ENCODE peak calls at places on chromosomes 3 and 15, in six cellular contexts. One of them, this sample, is unnamed.

GRCh38 chr3:169641167-169641566 is 22.3 kb downstream of the MECOM start:
- DNase-seq in T-helper 1 cell: no peak
- DNase-seq in stimulated activated CD4-positive, alpha-beta T cell treated with anti-CD3 and anti-CD28 coated beads, Interleukin-4, amount 100 ng/mL, for 48 hours: no peak
- DNase-seq in brain microvascular endothelial cell: no peak
- DNase-seq in H4: no peak
- DNase-seq in activated CD4-positive, alpha-beta T cell treated with anti-CD3 and anti-CD28 coated beads, Interleukin-2, amount 50 U/mL, for 4 hours: no peak
- DNase-seq in this sample: no peak

GRCh38 chr15:90603893-90604292 is 74.2 kb downstream of the CRTC3 start:
- DNase-seq in H4: no peak
- DNase-seq in T-helper 1 cell: peak; percentile 52
- DNase-seq in activated CD4-positive, alpha-beta T cell treated with anti-CD3 and anti-CD28 coated beads, Interleukin-2, amount 50 U/mL, for 4 hours: peak; percentile 53
- DNase-seq in brain microvascular endothelial cell: peak; percentile 18
- DNase-seq in stimulated activated CD4-positive, alpha-beta T cell treated with anti-CD3 and anti-CD28 coated beads, Interleukin-4, amount 100 ng/mL, for 48 hours: peak; percentile 38
- DNase-seq in this sample: no peak

GRCh38 chr15:64149424-64150235 is 1.9 kb upstream of the SNX22 start:
- DNase-seq in stimulated activated CD4-positive, alpha-beta T cell treated with anti-CD3 and anti-CD28 coated beads, Interleukin-4, amount 100 ng/mL, for 48 hours: no peak
- DNase-seq in brain microvascular endothelial cell: no peak
- DNase-seq in H4: no peak
- DNase-seq in activated CD4-positive, alpha-beta T cell treated with anti-CD3 and anti-CD28 coated beads, Interleukin-2, amount 50 U/mL, for 4 hours: no peak
- DNase-seq in T-helper 1 cell: peak; percentile 45
- DNase-seq in this sample: no peak

GRCh38 chr3:194512895-194513601 is 26.2 kb upstream of the ATP13A3 start:
- DNase-seq in stimulated activated CD4-positive, alpha-beta T cell treated with anti-CD3 and anti-CD28 coated beads, Interleukin-4, amount 100 ng/mL, for 48 hours: no peak
- DNase-seq in activated CD4-positive, alpha-beta T cell treated with anti-CD3 and anti-CD28 coated beads, Interleukin-2, amount 50 U/mL, for 4 hours: no peak
- DNase-seq in T-helper 1 cell: no peak
- DNase-seq in brain microvascular endothelial cell: no peak
- DNase-seq in H4: no peak
- DNase-seq in this sample: no peak

GRCh38 chr3:189621948-189622603 is 9.1 kb upstream of the TP63 start:
- DNase-seq in T-helper 1 cell: peak; percentile 9
- DNase-seq in H4: no peak
- DNase-seq in activated CD4-positive, alpha-beta T cell treated with anti-CD3 and anti-CD28 coated beads, Interleukin-2, amount 50 U/mL, for 4 hours: no peak
- DNase-seq in stimulated activated CD4-positive, alpha-beta T cell treated with anti-CD3 and anti-CD28 coated beads, Interleukin-4, amount 100 ng/mL, for 48 hours: no peak
- DNase-seq in brain microvascular endothelial cell: no peak
- DNase-seq in this sample: no peak

GRCh38 chr3:124299831-124300230 is 307.9 kb upstream of the ROPN1 start:
- DNase-seq in activated CD4-positive, alpha-beta T cell treated with anti-CD3 and anti-CD28 coated beads, Interleukin-2, amount 50 U/mL, for 4 hours: no peak
- DNase-seq in stimulated activated CD4-positive, alpha-beta T cell treated with anti-CD3 and anti-CD28 coated beads, Interleukin-4, amount 100 ng/mL, for 48 hours: no peak
- DNase-seq in T-helper 1 cell: no peak
- DNase-seq in brain microvascular endothelial cell: no peak
- DNase-seq in H4: no peak
- DNase-seq in this sample: no peak

GRCh38 chr3:185063431-185063830 is 89.4 kb downstream of the C3orf70 start:
- DNase-seq in stimulated activated CD4-positive, alpha-beta T cell treated with anti-CD3 and anti-CD28 coated beads, Interleukin-4, amount 100 ng/mL, for 48 hours: no peak
- DNase-seq in brain microvascular endothelial cell: no peak
- DNase-seq in activated CD4-positive, alpha-beta T cell treated with anti-CD3 and anti-CD28 coated beads, Interleukin-2, amount 50 U/mL, for 4 hours: no peak
- DNase-seq in H4: no peak
- DNase-seq in T-helper 1 cell: no peak
- DNase-seq in this sample: no peak

GRCh38 chr3:8095724-8096123 is 405.9 kb upstream of the LMCD1 start:
- DNase-seq in stimulated activated CD4-positive, alpha-beta T cell treated with anti-CD3 and anti-CD28 coated beads, Interleukin-4, amount 100 ng/mL, for 48 hours: no peak
- DNase-seq in T-helper 1 cell: no peak
- DNase-seq in H4: no peak
- DNase-seq in activated CD4-positive, alpha-beta T cell treated with anti-CD3 and anti-CD28 coated beads, Interleukin-2, amount 50 U/mL, for 4 hours: no peak
- DNase-seq in brain microvascular endothelial cell: no peak
- DNase-seq in this sample: no peak

GRCh38 chr15:72907733-72908132 is 124.2 kb upstream of the ADPGK start:
- DNase-seq in activated CD4-positive, alpha-beta T cell treated with anti-CD3 and anti-CD28 coated beads, Interleukin-2, amount 50 U/mL, for 4 hours: no peak
- DNase-seq in brain microvascular endothelial cell: no peak
- DNase-seq in T-helper 1 cell: no peak
- DNase-seq in H4: no peak
- DNase-seq in stimulated activated CD4-positive, alpha-beta T cell treated with anti-CD3 and anti-CD28 coated beads, Interleukin-4, amount 100 ng/mL, for 48 hours: no peak
- DNase-seq in this sample: no peak

GRCh38 chr3:122281891-122282290 is 43.2 kb upstream of the CSTA start:
- DNase-seq in stimulated activated CD4-positive, alpha-beta T cell treated with anti-CD3 and anti-CD28 coated beads, Interleukin-4, amount 100 ng/mL, for 48 hours: no peak
- DNase-seq in activated CD4-positive, alpha-beta T cell treated with anti-CD3 and anti-CD28 coated beads, Interleukin-2, amount 50 U/mL, for 4 hours: no peak
- DNase-seq in T-helper 1 cell: no peak
- DNase-seq in brain microvascular endothelial cell: no peak
- DNase-seq in H4: no peak
- DNase-seq in this sample: no peak

GRCh38 chr15:72230197-72231065 is 559 bp downstream of the PKM start:
- DNase-seq in activated CD4-positive, alpha-beta T cell treated with anti-CD3 and anti-CD28 coated beads, Interleukin-2, amount 50 U/mL, for 4 hours: peak; percentile 81
- DNase-seq in brain microvascular endothelial cell: peak; percentile 85
- DNase-seq in stimulated activated CD4-positive, alpha-beta T cell treated with anti-CD3 and anti-CD28 coated beads, Interleukin-4, amount 100 ng/mL, for 48 hours: peak; percentile 84
- DNase-seq in T-helper 1 cell: peak; percentile 82
- DNase-seq in H4: peak; percentile 88
- DNase-seq in this sample: peak; percentile 36

GRCh38 chr3:179148446-179149238 is 485 bp downstream of the PIK3CA start:
- DNase-seq in brain microvascular endothelial cell: peak; percentile 17
- DNase-seq in H4: peak; percentile 19
- DNase-seq in activated CD4-positive, alpha-beta T cell treated with anti-CD3 and anti-CD28 coated beads, Interleukin-2, amount 50 U/mL, for 4 hours: peak; percentile 69
- DNase-seq in stimulated activated CD4-positive, alpha-beta T cell treated with anti-CD3 and anti-CD28 coated beads, Interleukin-4, amount 100 ng/mL, for 48 hours: peak; percentile 32
- DNase-seq in T-helper 1 cell: peak; percentile 49
- DNase-seq in this sample: no peak

GRCh38 chr3:11820540-11821041 is 26.1 kb downstream of the TAMM41 start:
- DNase-seq in brain microvascular endothelial cell: peak; percentile 12
- DNase-seq in H4: no peak
- DNase-seq in T-helper 1 cell: peak; percentile 71
- DNase-seq in activated CD4-positive, alpha-beta T cell treated with anti-CD3 and anti-CD28 coated beads, Interleukin-2, amount 50 U/mL, for 4 hours: no peak
- DNase-seq in stimulated activated CD4-positive, alpha-beta T cell treated with anti-CD3 and anti-CD28 coated beads, Interleukin-4, amount 100 ng/mL, for 48 hours: no peak
- DNase-seq in this sample: no peak

GRCh38 chr3:183033746-183034145 is 53.4 kb upstream of the DCUN1D1 start:
- DNase-seq in T-helper 1 cell: no peak
- DNase-seq in H4: no peak
- DNase-seq in activated CD4-positive, alpha-beta T cell treated with anti-CD3 and anti-CD28 coated beads, Interleukin-2, amount 50 U/mL, for 4 hours: no peak
- DNase-seq in stimulated activated CD4-positive, alpha-beta T cell treated with anti-CD3 and anti-CD28 coated beads, Interleukin-4, amount 100 ng/mL, for 48 hours: no peak
- DNase-seq in brain microvascular endothelial cell: no peak
- DNase-seq in this sample: no peak

GRCh38 chr15:87919064-87919463 is 337.5 kb downstream of the NTRK3 start:
- DNase-seq in stimulated activated CD4-positive, alpha-beta T cell treated with anti-CD3 and anti-CD28 coated beads, Interleukin-4, amount 100 ng/mL, for 48 hours: no peak
- DNase-seq in T-helper 1 cell: no peak
- DNase-seq in H4: no peak
- DNase-seq in activated CD4-positive, alpha-beta T cell treated with anti-CD3 and anti-CD28 coated beads, Interleukin-2, amount 50 U/mL, for 4 hours: no peak
- DNase-seq in brain microvascular endothelial cell: no peak
- DNase-seq in this sample: no peak

GRCh38 chr15:61367953-61368352 is 138.9 kb upstream of the RORA start:
- DNase-seq in activated CD4-positive, alpha-beta T cell treated with anti-CD3 and anti-CD28 coated beads, Interleukin-2, amount 50 U/mL, for 4 hours: no peak
- DNase-seq in brain microvascular endothelial cell: no peak
- DNase-seq in H4: no peak
- DNase-seq in T-helper 1 cell: no peak
- DNase-seq in stimulated activated CD4-positive, alpha-beta T cell treated with anti-CD3 and anti-CD28 coated beads, Interleukin-4, amount 100 ng/mL, for 48 hours: no peak
- DNase-seq in this sample: no peak

GRCh38 chr15:59349715-59350420 is 22.8 kb downstream of the MYO1E start:
- DNase-seq in activated CD4-positive, alpha-beta T cell treated with anti-CD3 and anti-CD28 coated beads, Interleukin-2, amount 50 U/mL, for 4 hours: no peak
- DNase-seq in T-helper 1 cell: peak; percentile 52
- DNase-seq in H4: peak; percentile 84
- DNase-seq in stimulated activated CD4-positive, alpha-beta T cell treated with anti-CD3 and anti-CD28 coated beads, Interleukin-4, amount 100 ng/mL, for 48 hours: no peak
- DNase-seq in brain microvascular endothelial cell: peak; percentile 91
- DNase-seq in this sample: no peak

GRCh38 chr15:56208641-56209155 is 35.0 kb downstream of the RFX7 start:
- DNase-seq in activated CD4-positive, alpha-beta T cell treated with anti-CD3 and anti-CD28 coated beads, Interleukin-2, amount 50 U/mL, for 4 hours: no peak
- DNase-seq in brain microvascular endothelial cell: no peak
- DNase-seq in T-helper 1 cell: no peak
- DNase-seq in H4: no peak
- DNase-seq in stimulated activated CD4-positive, alpha-beta T cell treated with anti-CD3 and anti-CD28 coated beads, Interleukin-4, amount 100 ng/mL, for 48 hours: no peak
- DNase-seq in this sample: no peak

GRCh38 chr3:46695177-46695961 is 1.9 kb upstream of the ALS2CL start:
- DNase-seq in brain microvascular endothelial cell: no peak
- DNase-seq in stimulated activated CD4-positive, alpha-beta T cell treated with anti-CD3 and anti-CD28 coated beads, Interleukin-4, amount 100 ng/mL, for 48 hours: peak; percentile 46
- DNase-seq in H4: no peak
- DNase-seq in T-helper 1 cell: peak; percentile 68
- DNase-seq in activated CD4-positive, alpha-beta T cell treated with anti-CD3 and anti-CD28 coated beads, Interleukin-2, amount 50 U/mL, for 4 hours: peak; percentile 41
- DNase-seq in this sample: no peak

GRCh38 chr15:74785716-74786032 is 3.8 kb downstream of the CSK start:
- DNase-seq in stimulated activated CD4-positive, alpha-beta T cell treated with anti-CD3 and anti-CD28 coated beads, Interleukin-4, amount 100 ng/mL, for 48 hours: no peak
- DNase-seq in brain microvascular endothelial cell: no peak
- DNase-seq in activated CD4-positive, alpha-beta T cell treated with anti-CD3 and anti-CD28 coated beads, Interleukin-2, amount 50 U/mL, for 4 hours: no peak
- DNase-seq in T-helper 1 cell: peak; percentile 81
- DNase-seq in H4: no peak
- DNase-seq in this sample: no peak

GRCh38 chr15:59087731-59088130 is 17.2 kb upstream of the CCNB2 start:
- DNase-seq in H4: no peak
- DNase-seq in brain microvascular endothelial cell: no peak
- DNase-seq in activated CD4-positive, alpha-beta T cell treated with anti-CD3 and anti-CD28 coated beads, Interleukin-2, amount 50 U/mL, for 4 hours: no peak
- DNase-seq in T-helper 1 cell: no peak
- DNase-seq in stimulated activated CD4-positive, alpha-beta T cell treated with anti-CD3 and anti-CD28 coated beads, Interleukin-4, amount 100 ng/mL, for 48 hours: no peak
- DNase-seq in this sample: no peak

GRCh38 chr15:39479916-39480315 is 101.0 kb upstream of the THBS1 start:
- DNase-seq in stimulated activated CD4-positive, alpha-beta T cell treated with anti-CD3 and anti-CD28 coated beads, Interleukin-4, amount 100 ng/mL, for 48 hours: no peak
- DNase-seq in activated CD4-positive, alpha-beta T cell treated with anti-CD3 and anti-CD28 coated beads, Interleukin-2, amount 50 U/mL, for 4 hours: no peak
- DNase-seq in T-helper 1 cell: no peak
- DNase-seq in H4: no peak
- DNase-seq in brain microvascular endothelial cell: peak; percentile 37
- DNase-seq in this sample: no peak

GRCh38 chr15:96353931-96354730 is 23.6 kb downstream of the NR2F2 start:
- DNase-seq in brain microvascular endothelial cell: peak; percentile 62
- DNase-seq in stimulated activated CD4-positive, alpha-beta T cell treated with anti-CD3 and anti-CD28 coated beads, Interleukin-4, amount 100 ng/mL, for 48 hours: no peak
- DNase-seq in activated CD4-positive, alpha-beta T cell treated with anti-CD3 and anti-CD28 coated beads, Interleukin-2, amount 50 U/mL, for 4 hours: no peak
- DNase-seq in H4: no peak
- DNase-seq in T-helper 1 cell: no peak
- DNase-seq in this sample: no peak

GRCh38 chr3:14566812-14567211 is 26.7 kb upstream of the GRIP2 start:
- DNase-seq in T-helper 1 cell: no peak
- DNase-seq in stimulated activated CD4-positive, alpha-beta T cell treated with anti-CD3 and anti-CD28 coated beads, Interleukin-4, amount 100 ng/mL, for 48 hours: no peak
- DNase-seq in brain microvascular endothelial cell: no peak
- DNase-seq in H4: no peak
- DNase-seq in activated CD4-positive, alpha-beta T cell treated with anti-CD3 and anti-CD28 coated beads, Interleukin-2, amount 50 U/mL, for 4 hours: no peak
- DNase-seq in this sample: no peak

GRCh38 chr15:99749386-99749785 is 16.1 kb upstream of the LYSMD4 start:
- DNase-seq in H4: no peak
- DNase-seq in brain microvascular endothelial cell: no peak
- DNase-seq in activated CD4-positive, alpha-beta T cell treated with anti-CD3 and anti-CD28 coated beads, Interleukin-2, amount 50 U/mL, for 4 hours: no peak
- DNase-seq in T-helper 1 cell: no peak
- DNase-seq in stimulated activated CD4-positive, alpha-beta T cell treated with anti-CD3 and anti-CD28 coated beads, Interleukin-4, amount 100 ng/mL, for 48 hours: no peak
- DNase-seq in this sample: no peak

GRCh38 chr3:163058190-163058854 is 1561.7 kb downstream of the OTOL1 start:
- DNase-seq in stimulated activated CD4-positive, alpha-beta T cell treated with anti-CD3 and anti-CD28 coated beads, Interleukin-4, amount 100 ng/mL, for 48 hours: no peak
- DNase-seq in T-helper 1 cell: no peak
- DNase-seq in activated CD4-positive, alpha-beta T cell treated with anti-CD3 and anti-CD28 coated beads, Interleukin-2, amount 50 U/mL, for 4 hours: no peak
- DNase-seq in H4: no peak
- DNase-seq in brain microvascular endothelial cell: no peak
- DNase-seq in this sample: no peak

GRCh38 chr3:65761431-65761830 is 277.3 kb downstream of the MAGI1 start:
- DNase-seq in H4: no peak
- DNase-seq in stimulated activated CD4-positive, alpha-beta T cell treated with anti-CD3 and anti-CD28 coated beads, Interleukin-4, amount 100 ng/mL, for 48 hours: no peak
- DNase-seq in activated CD4-positive, alpha-beta T cell treated with anti-CD3 and anti-CD28 coated beads, Interleukin-2, amount 50 U/mL, for 4 hours: no peak
- DNase-seq in brain microvascular endothelial cell: no peak
- DNase-seq in T-helper 1 cell: no peak
- DNase-seq in this sample: no peak

GRCh38 chr3:52572221-52572620 is 35.8 kb downstream of the UQCC5 start:
- DNase-seq in brain microvascular endothelial cell: no peak
- DNase-seq in stimulated activated CD4-positive, alpha-beta T cell treated with anti-CD3 and anti-CD28 coated beads, Interleukin-4, amount 100 ng/mL, for 48 hours: no peak
- DNase-seq in activated CD4-positive, alpha-beta T cell treated with anti-CD3 and anti-CD28 coated beads, Interleukin-2, amount 50 U/mL, for 4 hours: no peak
- DNase-seq in H4: no peak
- DNase-seq in T-helper 1 cell: no peak
- DNase-seq in this sample: no peak

GRCh38 chr3:127068111-127068810 is 85.3 kb downstream of the PLXNA1 start:
- DNase-seq in T-helper 1 cell: no peak
- DNase-seq in H4: no peak
- DNase-seq in activated CD4-positive, alpha-beta T cell treated with anti-CD3 and anti-CD28 coated beads, Interleukin-2, amount 50 U/mL, for 4 hours: no peak
- DNase-seq in brain microvascular endothelial cell: no peak
- DNase-seq in stimulated activated CD4-positive, alpha-beta T cell treated with anti-CD3 and anti-CD28 coated beads, Interleukin-4, amount 100 ng/mL, for 48 hours: no peak
- DNase-seq in this sample: no peak

GRCh38 chr15:43966646-43967045 is 139.8 kb downstream of the WDR76 start:
- DNase-seq in H4: no peak
- DNase-seq in stimulated activated CD4-positive, alpha-beta T cell treated with anti-CD3 and anti-CD28 coated beads, Interleukin-4, amount 100 ng/mL, for 48 hours: no peak
- DNase-seq in activated CD4-positive, alpha-beta T cell treated with anti-CD3 and anti-CD28 coated beads, Interleukin-2, amount 50 U/mL, for 4 hours: no peak
- DNase-seq in brain microvascular endothelial cell: no peak
- DNase-seq in T-helper 1 cell: no peak
- DNase-seq in this sample: no peak

GRCh38 chr15:72737723-72738122 is 45.8 kb downstream of the ADPGK start:
- DNase-seq in H4: no peak
- DNase-seq in stimulated activated CD4-positive, alpha-beta T cell treated with anti-CD3 and anti-CD28 coated beads, Interleukin-4, amount 100 ng/mL, for 48 hours: no peak
- DNase-seq in activated CD4-positive, alpha-beta T cell treated with anti-CD3 and anti-CD28 coated beads, Interleukin-2, amount 50 U/mL, for 4 hours: no peak
- DNase-seq in brain microvascular endothelial cell: no peak
- DNase-seq in T-helper 1 cell: no peak
- DNase-seq in this sample: no peak

GRCh38 chr3:127542441-127542952 is 48.0 kb downstream of the TPRA1 start:
- DNase-seq in brain microvascular endothelial cell: no peak
- DNase-seq in activated CD4-positive, alpha-beta T cell treated with anti-CD3 and anti-CD28 coated beads, Interleukin-2, amount 50 U/mL, for 4 hours: no peak
- DNase-seq in T-helper 1 cell: no peak
- DNase-seq in H4: no peak
- DNase-seq in stimulated activated CD4-positive, alpha-beta T cell treated with anti-CD3 and anti-CD28 coated beads, Interleukin-4, amount 100 ng/mL, for 48 hours: no peak
- DNase-seq in this sample: peak; percentile 27

GRCh38 chr15:29821416-29822099 is 710 bp downstream of the TJP1 start:
- DNase-seq in H4: peak; percentile 75
- DNase-seq in brain microvascular endothelial cell: peak; percentile 88
- DNase-seq in T-helper 1 cell: peak; percentile 46
- DNase-seq in activated CD4-positive, alpha-beta T cell treated with anti-CD3 and anti-CD28 coated beads, Interleukin-2, amount 50 U/mL, for 4 hours: no peak
- DNase-seq in stimulated activated CD4-positive, alpha-beta T cell treated with anti-CD3 and anti-CD28 coated beads, Interleukin-4, amount 100 ng/mL, for 48 hours: peak; percentile 16
- DNase-seq in this sample: no peak

GRCh38 chr15:73233623-73234022 is 135.1 kb downstream of the HCN4 start:
- DNase-seq in stimulated activated CD4-positive, alpha-beta T cell treated with anti-CD3 and anti-CD28 coated beads, Interleukin-4, amount 100 ng/mL, for 48 hours: no peak
- DNase-seq in H4: no peak
- DNase-seq in activated CD4-positive, alpha-beta T cell treated with anti-CD3 and anti-CD28 coated beads, Interleukin-2, amount 50 U/mL, for 4 hours: no peak
- DNase-seq in brain microvascular endothelial cell: no peak
- DNase-seq in T-helper 1 cell: no peak
- DNase-seq in this sample: no peak

GRCh38 chr3:42700366-42701288 is 2.0 kb downstream of the HHATL start:
- DNase-seq in H4: no peak
- DNase-seq in stimulated activated CD4-positive, alpha-beta T cell treated with anti-CD3 and anti-CD28 coated beads, Interleukin-4, amount 100 ng/mL, for 48 hours: no peak
- DNase-seq in T-helper 1 cell: no peak
- DNase-seq in activated CD4-positive, alpha-beta T cell treated with anti-CD3 and anti-CD28 coated beads, Interleukin-2, amount 50 U/mL, for 4 hours: no peak
- DNase-seq in brain microvascular endothelial cell: no peak
- DNase-seq in this sample: no peak

GRCh38 chr3:178084938-178085816 is 451.1 kb upstream of the KCNMB2 start:
- DNase-seq in H4: peak; percentile 89
- DNase-seq in T-helper 1 cell: peak; percentile 2
- DNase-seq in stimulated activated CD4-positive, alpha-beta T cell treated with anti-CD3 and anti-CD28 coated beads, Interleukin-4, amount 100 ng/mL, for 48 hours: peak; percentile 3
- DNase-seq in brain microvascular endothelial cell: peak; percentile 92
- DNase-seq in activated CD4-positive, alpha-beta T cell treated with anti-CD3 and anti-CD28 coated beads, Interleukin-2, amount 50 U/mL, for 4 hours: peak; percentile 9
- DNase-seq in this sample: peak; percentile 93